ENCODE peak calls at places on chromosome 3, in ten cellular contexts. One of them, this sample, is unnamed.
A peak's percentile ranks its signal among the peaks of the same experiment; 100 is the strongest.

GRCh38 chr3:126957776-126958637 is 24.9 kb upstream of the PLXNA1 start:
- DNase-seq in activated CD4-positive, alpha-beta T cell treated with anti-CD3 and anti-CD28 coated beads, Interleukin-2, amount 10 ng/mL, durations not matched to agents 7 days and 5 days: no peak
- DNase-seq in lower leg skin: no peak
- DNase-seq in stimulated activated CD4-positive, alpha-beta T cell treated with anti-CD3 and anti-CD28 coated beads, Interleukin-1b, Interleukin-23, amount 100 ng/mL, for 24 hours: no peak
- DNase-seq in neural crest cell: no peak
- DNase-seq in HT1080: no peak
- DNase-seq in GM06990: no peak
- DNase-seq in T-helper 17 cell: no peak
- DNase-seq in cardiac fibroblast: no peak
- DNase-seq in fibroblast of pulmonary artery: no peak
- DNase-seq in this sample: no peak

GRCh38 chr3:1583044-1583443 is 490.2 kb downstream of the CNTN6 start:
- DNase-seq in neural crest cell: no peak
- DNase-seq in stimulated activated CD4-positive, alpha-beta T cell treated with anti-CD3 and anti-CD28 coated beads, Interleukin-1b, Interleukin-23, amount 100 ng/mL, for 24 hours: no peak
- DNase-seq in fibroblast of pulmonary artery: no peak
- DNase-seq in T-helper 17 cell: no peak
- DNase-seq in lower leg skin: no peak
- DNase-seq in GM06990: no peak
- DNase-seq in cardiac fibroblast: no peak
- DNase-seq in activated CD4-positive, alpha-beta T cell treated with anti-CD3 and anti-CD28 coated beads, Interleukin-2, amount 10 ng/mL, durations not matched to agents 7 days and 5 days: no peak
- DNase-seq in HT1080: no peak
- DNase-seq in this sample: no peak

GRCh38 chr3:184368804-184369183 is 7.3 kb downstream of the POLR2H start:
- DNase-seq in lower leg skin: no peak
- DNase-seq in GM06990: no peak
- DNase-seq in neural crest cell: no peak
- DNase-seq in fibroblast of pulmonary artery: peak; percentile 73
- DNase-seq in T-helper 17 cell: no peak
- DNase-seq in stimulated activated CD4-positive, alpha-beta T cell treated with anti-CD3 and anti-CD28 coated beads, Interleukin-1b, Interleukin-23, amount 100 ng/mL, for 24 hours: no peak
- DNase-seq in cardiac fibroblast: peak; percentile 72
- DNase-seq in activated CD4-positive, alpha-beta T cell treated with anti-CD3 and anti-CD28 coated beads, Interleukin-2, amount 10 ng/mL, durations not matched to agents 7 days and 5 days: no peak
- DNase-seq in HT1080: peak; percentile 54
- DNase-seq in this sample: no peak

GRCh38 chr3:196135693-196136639 is 54.1 kb upstream of the TFRC start:
- DNase-seq in HT1080: no peak
- DNase-seq in stimulated activated CD4-positive, alpha-beta T cell treated with anti-CD3 and anti-CD28 coated beads, Interleukin-1b, Interleukin-23, amount 100 ng/mL, for 24 hours: no peak
- DNase-seq in fibroblast of pulmonary artery: no peak
- DNase-seq in activated CD4-positive, alpha-beta T cell treated with anti-CD3 and anti-CD28 coated beads, Interleukin-2, amount 10 ng/mL, durations not matched to agents 7 days and 5 days: no peak
- DNase-seq in GM06990: no peak
- DNase-seq in lower leg skin: peak; percentile 38
- DNase-seq in cardiac fibroblast: no peak
- DNase-seq in neural crest cell: no peak
- DNase-seq in T-helper 17 cell: no peak
- DNase-seq in this sample: no peak

GRCh38 chr3:141797819-141798405 is 34.7 kb downstream of the GRK7 start:
- DNase-seq in activated CD4-positive, alpha-beta T cell treated with anti-CD3 and anti-CD28 coated beads, Interleukin-2, amount 10 ng/mL, durations not matched to agents 7 days and 5 days: no peak
- DNase-seq in neural crest cell: no peak
- DNase-seq in T-helper 17 cell: no peak
- DNase-seq in lower leg skin: no peak
- DNase-seq in GM06990: no peak
- DNase-seq in fibroblast of pulmonary artery: no peak
- DNase-seq in stimulated activated CD4-positive, alpha-beta T cell treated with anti-CD3 and anti-CD28 coated beads, Interleukin-1b, Interleukin-23, amount 100 ng/mL, for 24 hours: no peak
- DNase-seq in cardiac fibroblast: no peak
- DNase-seq in HT1080: no peak
- DNase-seq in this sample: no peak

GRCh38 chr3:182258538-182259177 is 534.6 kb upstream of the ATP11B start:
- DNase-seq in lower leg skin: no peak
- DNase-seq in activated CD4-positive, alpha-beta T cell treated with anti-CD3 and anti-CD28 coated beads, Interleukin-2, amount 10 ng/mL, durations not matched to agents 7 days and 5 days: no peak
- DNase-seq in fibroblast of pulmonary artery: peak; percentile 42
- DNase-seq in stimulated activated CD4-positive, alpha-beta T cell treated with anti-CD3 and anti-CD28 coated beads, Interleukin-1b, Interleukin-23, amount 100 ng/mL, for 24 hours: no peak
- DNase-seq in neural crest cell: no peak
- DNase-seq in GM06990: no peak
- DNase-seq in cardiac fibroblast: peak; percentile 40
- DNase-seq in T-helper 17 cell: no peak
- DNase-seq in HT1080: peak; percentile 39
- DNase-seq in this sample: no peak

GRCh38 chr3:194375473-194375872 is 5.9 kb upstream of the LRRC15 start:
- DNase-seq in HT1080: no peak
- DNase-seq in stimulated activated CD4-positive, alpha-beta T cell treated with anti-CD3 and anti-CD28 coated beads, Interleukin-1b, Interleukin-23, amount 100 ng/mL, for 24 hours: no peak
- DNase-seq in neural crest cell: no peak
- DNase-seq in GM06990: no peak
- DNase-seq in lower leg skin: no peak
- DNase-seq in activated CD4-positive, alpha-beta T cell treated with anti-CD3 and anti-CD28 coated beads, Interleukin-2, amount 10 ng/mL, durations not matched to agents 7 days and 5 days: no peak
- DNase-seq in fibroblast of pulmonary artery: no peak
- DNase-seq in cardiac fibroblast: no peak
- DNase-seq in T-helper 17 cell: no peak
- DNase-seq in this sample: peak; percentile 25

GRCh38 chr3:60055765-60056164 is 1005.9 kb upstream of the CFAP20DC start:
- DNase-seq in lower leg skin: no peak
- DNase-seq in T-helper 17 cell: no peak
- DNase-seq in neural crest cell: no peak
- DNase-seq in cardiac fibroblast: no peak
- DNase-seq in GM06990: no peak
- DNase-seq in activated CD4-positive, alpha-beta T cell treated with anti-CD3 and anti-CD28 coated beads, Interleukin-2, amount 10 ng/mL, durations not matched to agents 7 days and 5 days: no peak
- DNase-seq in HT1080: no peak
- DNase-seq in stimulated activated CD4-positive, alpha-beta T cell treated with anti-CD3 and anti-CD28 coated beads, Interleukin-1b, Interleukin-23, amount 100 ng/mL, for 24 hours: no peak
- DNase-seq in fibroblast of pulmonary artery: no peak
- DNase-seq in this sample: no peak

GRCh38 chr3:160400048-160400630 is 689 bp downstream of the SMC4 start:
- DNase-seq in neural crest cell: peak; percentile 36
- DNase-seq in stimulated activated CD4-positive, alpha-beta T cell treated with anti-CD3 and anti-CD28 coated beads, Interleukin-1b, Interleukin-23, amount 100 ng/mL, for 24 hours: peak; percentile 13
- DNase-seq in cardiac fibroblast: peak; percentile 62
- DNase-seq in T-helper 17 cell: peak; percentile 16
- DNase-seq in GM06990: no peak
- DNase-seq in HT1080: peak; percentile 41
- DNase-seq in activated CD4-positive, alpha-beta T cell treated with anti-CD3 and anti-CD28 coated beads, Interleukin-2, amount 10 ng/mL, durations not matched to agents 7 days and 5 days: peak; percentile 52
- DNase-seq in fibroblast of pulmonary artery: peak; percentile 73
- DNase-seq in lower leg skin: peak; percentile 41
- DNase-seq in this sample: peak; percentile 50

GRCh38 chr3:172519740-172520139 is 3.5 kb downstream of the TNFSF10 start:
- DNase-seq in cardiac fibroblast: no peak
- DNase-seq in neural crest cell: no peak
- DNase-seq in lower leg skin: no peak
- DNase-seq in GM06990: no peak
- DNase-seq in fibroblast of pulmonary artery: no peak
- DNase-seq in stimulated activated CD4-positive, alpha-beta T cell treated with anti-CD3 and anti-CD28 coated beads, Interleukin-1b, Interleukin-23, amount 100 ng/mL, for 24 hours: no peak
- DNase-seq in activated CD4-positive, alpha-beta T cell treated with anti-CD3 and anti-CD28 coated beads, Interleukin-2, amount 10 ng/mL, durations not matched to agents 7 days and 5 days: peak; percentile 25
- DNase-seq in HT1080: no peak
- DNase-seq in T-helper 17 cell: no peak
- DNase-seq in this sample: no peak

GRCh38 chr3:23576379-23576959 is 229.3 kb upstream of the UBE2E1 start:
- DNase-seq in stimulated activated CD4-positive, alpha-beta T cell treated with anti-CD3 and anti-CD28 coated beads, Interleukin-1b, Interleukin-23, amount 100 ng/mL, for 24 hours: no peak
- DNase-seq in activated CD4-positive, alpha-beta T cell treated with anti-CD3 and anti-CD28 coated beads, Interleukin-2, amount 10 ng/mL, durations not matched to agents 7 days and 5 days: no peak
- DNase-seq in fibroblast of pulmonary artery: no peak
- DNase-seq in GM06990: no peak
- DNase-seq in neural crest cell: no peak
- DNase-seq in cardiac fibroblast: peak; percentile 15
- DNase-seq in lower leg skin: no peak
- DNase-seq in T-helper 17 cell: no peak
- DNase-seq in HT1080: no peak
- DNase-seq in this sample: no peak

GRCh38 chr3:5476403-5476802 is 288.9 kb downstream of the EDEM1 start:
- DNase-seq in lower leg skin: no peak
- DNase-seq in HT1080: no peak
- DNase-seq in neural crest cell: no peak
- DNase-seq in activated CD4-positive, alpha-beta T cell treated with anti-CD3 and anti-CD28 coated beads, Interleukin-2, amount 10 ng/mL, durations not matched to agents 7 days and 5 days: no peak
- DNase-seq in T-helper 17 cell: no peak
- DNase-seq in cardiac fibroblast: no peak
- DNase-seq in fibroblast of pulmonary artery: no peak
- DNase-seq in GM06990: no peak
- DNase-seq in stimulated activated CD4-positive, alpha-beta T cell treated with anti-CD3 and anti-CD28 coated beads, Interleukin-1b, Interleukin-23, amount 100 ng/mL, for 24 hours: no peak
- DNase-seq in this sample: peak; percentile 21

GRCh38 chr3:49263490-49263889 is 13.5 kb downstream of the C3orf62 start:
- DNase-seq in stimulated activated CD4-positive, alpha-beta T cell treated with anti-CD3 and anti-CD28 coated beads, Interleukin-1b, Interleukin-23, amount 100 ng/mL, for 24 hours: no peak
- DNase-seq in cardiac fibroblast: no peak
- DNase-seq in lower leg skin: no peak
- DNase-seq in activated CD4-positive, alpha-beta T cell treated with anti-CD3 and anti-CD28 coated beads, Interleukin-2, amount 10 ng/mL, durations not matched to agents 7 days and 5 days: no peak
- DNase-seq in fibroblast of pulmonary artery: peak; percentile 40
- DNase-seq in neural crest cell: no peak
- DNase-seq in GM06990: no peak
- DNase-seq in HT1080: no peak
- DNase-seq in T-helper 17 cell: no peak
- DNase-seq in this sample: no peak

GRCh38 chr3:29291262-29291981 is 10.6 kb downstream of the RBMS3 start:
- DNase-seq in lower leg skin: no peak
- DNase-seq in cardiac fibroblast: no peak
- DNase-seq in stimulated activated CD4-positive, alpha-beta T cell treated with anti-CD3 and anti-CD28 coated beads, Interleukin-1b, Interleukin-23, amount 100 ng/mL, for 24 hours: no peak
- DNase-seq in neural crest cell: no peak
- DNase-seq in fibroblast of pulmonary artery: no peak
- DNase-seq in activated CD4-positive, alpha-beta T cell treated with anti-CD3 and anti-CD28 coated beads, Interleukin-2, amount 10 ng/mL, durations not matched to agents 7 days and 5 days: no peak
- DNase-seq in T-helper 17 cell: no peak
- DNase-seq in HT1080: no peak
- DNase-seq in GM06990: no peak
- DNase-seq in this sample: no peak

GRCh38 chr3:16866447-16867025 is 18.2 kb upstream of the PLCL2 start:
- DNase-seq in stimulated activated CD4-positive, alpha-beta T cell treated with anti-CD3 and anti-CD28 coated beads, Interleukin-1b, Interleukin-23, amount 100 ng/mL, for 24 hours: no peak
- DNase-seq in activated CD4-positive, alpha-beta T cell treated with anti-CD3 and anti-CD28 coated beads, Interleukin-2, amount 10 ng/mL, durations not matched to agents 7 days and 5 days: peak; percentile 29
- DNase-seq in cardiac fibroblast: no peak
- DNase-seq in fibroblast of pulmonary artery: peak; percentile 31
- DNase-seq in GM06990: no peak
- DNase-seq in neural crest cell: no peak
- DNase-seq in HT1080: peak; percentile 84
- DNase-seq in lower leg skin: no peak
- DNase-seq in T-helper 17 cell: no peak
- DNase-seq in this sample: no peak

GRCh38 chr3:18442743-18443669 is 17.9 kb upstream of the SATB1 start:
- DNase-seq in activated CD4-positive, alpha-beta T cell treated with anti-CD3 and anti-CD28 coated beads, Interleukin-2, amount 10 ng/mL, durations not matched to agents 7 days and 5 days: peak; percentile 47
- DNase-seq in fibroblast of pulmonary artery: no peak
- DNase-seq in stimulated activated CD4-positive, alpha-beta T cell treated with anti-CD3 and anti-CD28 coated beads, Interleukin-1b, Interleukin-23, amount 100 ng/mL, for 24 hours: no peak
- DNase-seq in GM06990: no peak
- DNase-seq in T-helper 17 cell: no peak
- DNase-seq in HT1080: peak; percentile 32
- DNase-seq in neural crest cell: no peak
- DNase-seq in cardiac fibroblast: no peak
- DNase-seq in lower leg skin: no peak
- DNase-seq in this sample: no peak

This sample was measured in K562.